ENCODE peak calls at places on chromosomes 12 and 14, in seven cellular contexts. K is K562, F is PC-3, T is H9, U is GM12878, X is IMR-90, L is neuronal stem cell. I is an unnamed sample.

GRCh38 chr12:50936821-50937220 is 15.5 kb upstream of the HIGD1C start:
- DNase-seq in T (no peak), K (peak), X (no peak), F (no peak), U (no peak), L (no peak), I (no peak)

GRCh38 chr14:75011356-75012097 is 8.8 kb downstream of the EIF2B2 start:
- DNase-seq in T (no peak), F (peak), L (no peak), K (no peak), U (no peak), X (peak), I (no peak)

GRCh38 chr12:116370004-116370404 is 92.5 kb upstream of the MED13L start:
- DNase-seq in K (no peak), F (no peak), U (no peak), L (no peak), T (no peak), X (peak), I (no peak)

GRCh38 chr12:93091851-93092558 is 162.9 kb upstream of the EEA1 start:
- DNase-seq in K (no peak), U (no peak), T (no peak), X (no peak), L (no peak), F (no peak), I (no peak)

GRCh38 chr12:42234970-42235369 is 3.1 kb downstream of the YAF2 start:
- DNase-seq in K (no peak), T (no peak), U (no peak), L (no peak), F (no peak), X (peak), I (no peak)

GRCh38 chr12:104223599-104224168 is 8.1 kb downstream of the TXNRD1 start:
- DNase-seq in K (no peak), L (no peak), X (no peak), F (no peak), U (no peak), T (no peak), I (no peak)

GRCh38 chr12:93135286-93136239 is 206.5 kb upstream of the EEA1 start:
- DNase-seq in F (peak), X (peak), T (no peak), K (no peak), U (no peak), L (no peak), I (peak)

GRCh38 chr12:114998118-114998771 is 314.3 kb upstream of the TBX3 start:
- DNase-seq in T (no peak), U (no peak), X (no peak), F (no peak), L (no peak), K (no peak), I (no peak)

GRCh38 chr12:12415886-12416285 is 59.0 kb downstream of the BORCS5 start:
- DNase-seq in U (no peak), T (no peak), F (peak), K (no peak), X (no peak), L (no peak), I (no peak)

GRCh38 chr12:124947013-124947412 is 32.6 kb upstream of the UBC start:
- DNase-seq in U (no peak), T (no peak), F (no peak), K (no peak), X (no peak), L (no peak), I (no peak)

DNA sequence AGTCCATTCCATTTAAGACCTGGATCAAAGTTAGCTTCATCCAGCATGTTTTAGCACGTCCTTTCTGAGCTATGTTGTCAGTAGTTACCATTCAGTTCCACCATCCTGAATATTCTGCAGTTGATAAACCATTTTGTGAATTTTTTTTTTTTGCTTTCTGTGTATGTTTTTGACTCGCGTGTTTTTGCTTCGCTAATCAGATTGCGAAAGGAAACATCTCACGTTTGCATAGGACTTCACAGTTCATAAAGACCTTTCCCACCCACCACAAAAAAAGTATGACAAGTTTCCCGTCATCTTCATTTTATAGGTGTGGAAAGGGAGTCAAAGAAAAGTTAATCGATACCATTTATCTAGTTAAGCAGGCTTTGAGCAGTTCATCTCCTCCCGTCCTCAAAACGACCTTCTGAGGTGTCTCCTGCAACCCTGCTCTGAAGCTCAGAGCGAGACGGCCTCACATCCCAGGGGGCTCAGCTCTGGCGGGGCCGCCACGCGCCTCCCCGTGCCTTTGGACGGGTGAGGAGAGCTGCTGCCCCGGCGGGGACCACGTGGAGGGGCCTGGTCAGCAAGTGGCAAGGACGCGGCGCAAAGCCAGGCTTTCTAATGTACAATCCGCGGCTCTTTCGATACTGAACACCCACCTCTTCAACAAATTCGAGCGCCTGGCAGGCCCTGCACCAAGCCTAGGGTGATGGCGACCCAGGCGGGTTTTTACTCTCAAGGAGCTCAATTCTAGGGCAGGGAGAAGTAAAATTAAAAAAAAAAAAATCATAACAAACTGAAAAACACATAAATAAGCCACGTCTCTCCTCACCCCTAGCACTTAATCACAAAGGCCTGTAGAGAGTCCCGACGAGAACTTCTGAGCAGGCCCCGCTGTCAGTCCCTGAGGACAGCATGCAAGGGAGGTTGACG is 988 bp upstream of the TMEM263 start:
- DNase-seq in T (peak), K (peak), F (no peak), X (peak), L (no peak), U (no peak), I (no peak)
- H3K9ac ChIP-seq in T (no peak), K (peak), F (peak), X (peak), L (peak), U (peak), I (peak)

GRCh38 chr14:23539209-23539866 is 12.2 kb downstream of the ZFHX2 start:
- DNase-seq in X (peak), K (peak), F (peak), U (no peak), T (peak), L (peak), I (no peak)

GRCh38 chr14:23538785-23539184 is 12.8 kb downstream of the ZFHX2 start:
- DNase-seq in T (peak), L (no peak), K (no peak), F (no peak), U (no peak), X (peak), I (no peak)

GRCh38 chr14:23542261-23542660 is 9.3 kb downstream of the ZFHX2 start:
- DNase-seq in X (no peak), T (no peak), K (no peak), L (no peak), F (no peak), U (no peak), I (no peak)

GRCh38 chr14:23538049-23538718 is 13.4 kb downstream of the ZFHX2 start:
- DNase-seq in T (no peak), L (no peak), X (no peak), F (no peak), K (no peak), U (no peak), I (no peak)

GRCh38 chr14:23539867-23540469 is 11.6 kb downstream of the ZFHX2 start:
- DNase-seq in X (no peak), U (no peak), K (no peak), T (no peak), L (no peak), F (no peak), I (no peak)
- H3K9ac ChIP-seq in X (no peak), U (no peak), K (no peak), T (no peak), L (no peak), F (no peak), I (no peak)

GRCh38 chr12:32266756-32267155 is 132.6 kb upstream of the FGD4 start:
- DNase-seq in L (no peak), F (no peak), T (no peak), U (no peak), K (no peak), X (no peak), I (no peak)
- H3K9ac ChIP-seq in L (no peak), F (no peak), T (no peak), U (no peak), K (no peak), X (no peak), I (no peak)

GRCh38 chr14:102777711-102778615 is 714 bp downstream of the TRAF3 start:
- DNase-seq in L (no peak), U (no peak), K (peak), T (peak), X (peak), F (peak), I (no peak)

GRCh38 chr14:102774391-102775153 is 2.7 kb upstream of the TRAF3 start:
- DNase-seq in U (peak), T (peak), L (no peak), F (peak), X (peak), K (peak), I (peak)

GRCh38 chr14:102776761-102777710 is at the start of gene TRAF3:
- DNase-seq in K (peak), L (no peak), F (peak), T (peak), U (no peak), X (peak), I (no peak)

GRCh38 chr14:102778616-102779351 is 1.5 kb downstream of the TRAF3 start:
- DNase-seq in X (peak), U (no peak), T (no peak), F (no peak), K (peak), L (no peak), I (no peak)

DNA sequence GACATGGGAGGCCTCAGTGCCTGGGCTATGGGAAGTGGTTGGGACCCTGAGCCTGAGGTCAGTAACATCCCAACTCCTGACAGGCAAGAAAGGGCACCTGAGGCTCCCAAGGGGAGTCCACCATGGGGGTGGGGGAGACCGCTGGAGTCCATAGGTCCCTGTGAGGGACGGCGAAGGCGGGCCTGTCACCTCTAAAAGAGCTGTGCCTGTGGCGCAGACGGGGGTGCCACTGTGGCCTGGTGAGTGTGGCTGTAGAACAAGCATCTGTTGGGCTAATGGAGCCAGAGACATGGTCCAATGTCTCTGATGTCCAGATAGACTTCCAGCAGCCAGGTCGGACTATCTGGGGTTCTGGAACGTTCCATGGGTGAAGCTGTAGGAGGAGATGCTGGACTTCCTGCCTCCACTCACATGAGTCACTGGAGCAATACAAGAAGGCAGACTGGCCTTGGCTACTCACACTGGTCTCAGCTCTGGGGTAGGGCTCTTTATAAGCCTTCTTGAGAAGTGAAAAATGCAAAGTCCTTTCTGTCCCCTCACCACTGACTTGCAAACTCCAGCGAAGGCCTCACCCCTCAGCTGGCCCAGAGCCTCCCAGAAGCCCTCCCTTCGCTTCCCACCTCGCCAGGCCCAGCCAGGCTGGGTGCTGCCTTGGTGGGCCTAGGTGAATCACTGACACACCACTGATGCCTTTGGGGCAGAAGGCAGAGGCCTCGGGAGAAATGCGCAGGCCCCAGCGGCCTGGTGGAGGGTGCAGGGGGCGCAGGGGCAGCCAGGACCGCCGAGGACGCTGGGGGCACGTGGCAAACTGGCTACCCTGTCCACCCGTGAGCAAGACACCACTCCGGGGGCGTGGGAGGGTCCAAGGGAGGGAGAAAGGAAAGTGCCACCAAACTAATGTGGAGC is 1.1 kb upstream of the TRAF3 start:
- DNase-seq in L (no peak), T (peak), X (peak), U (no peak), F (peak), K (peak), I (no peak)
- H3K9ac ChIP-seq in L (no peak), T (no peak), X (no peak), U (peak), F (no peak), K (no peak), I (no peak)

GRCh38 chr14:68668028-68668427 is 124.8 kb downstream of the ZFP36L1 start:
- DNase-seq in F (no peak), L (no peak), X (no peak), T (no peak), U (no peak), K (no peak), I (no peak)
- H3K9ac ChIP-seq in F (no peak), L (no peak), X (no peak), T (no peak), U (no peak), K (no peak), I (peak)

GRCh38 chr14:37088816-37089215 is 83.6 kb downstream of the SLC25A21 start:
- DNase-seq in K (no peak), F (no peak), L (no peak), X (peak), T (no peak), U (no peak), I (peak)

GRCh38 chr14:37089410-37089809 is 83.0 kb downstream of the SLC25A21 start:
- DNase-seq in K (peak), T (no peak), F (no peak), L (no peak), U (no peak), X (no peak), I (no peak)

GRCh38 chr14:37090026-37090425 is 82.4 kb downstream of the SLC25A21 start:
- DNase-seq in F (no peak), K (no peak), T (no peak), L (no peak), U (no peak), X (no peak), I (peak)

GRCh38 chr14:37088356-37088755 is 84.0 kb downstream of the SLC25A21 start:
- DNase-seq in U (no peak), X (no peak), T (no peak), L (no peak), F (no peak), K (no peak), I (no peak)

DNA sequence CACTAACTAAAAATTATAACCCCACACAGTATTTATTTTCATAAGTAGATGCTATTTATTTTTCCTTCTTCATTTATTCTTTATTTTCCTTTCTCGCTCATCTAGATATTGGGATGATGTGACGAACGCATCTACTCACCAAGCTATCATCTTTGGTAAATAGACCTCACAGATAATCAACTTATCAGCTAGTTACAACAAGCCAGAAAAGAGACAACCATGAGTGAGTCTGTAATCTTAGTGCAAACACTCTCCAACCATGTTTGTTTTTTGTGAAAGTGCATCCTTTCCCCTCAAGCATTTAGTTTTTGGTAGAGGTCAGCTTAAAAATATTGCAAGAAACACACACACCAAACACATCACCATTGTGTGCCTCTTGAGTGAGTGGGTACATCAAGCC is 84.9 kb downstream of the SLC25A21 start:
- DNase-seq in U (no peak), F (no peak), L (no peak), X (no peak), K (peak), T (no peak), I (no peak)
- H3K9ac ChIP-seq in U (no peak), F (no peak), L (no peak), X (no peak), K (no peak), T (no peak), I (no peak)

DNA sequence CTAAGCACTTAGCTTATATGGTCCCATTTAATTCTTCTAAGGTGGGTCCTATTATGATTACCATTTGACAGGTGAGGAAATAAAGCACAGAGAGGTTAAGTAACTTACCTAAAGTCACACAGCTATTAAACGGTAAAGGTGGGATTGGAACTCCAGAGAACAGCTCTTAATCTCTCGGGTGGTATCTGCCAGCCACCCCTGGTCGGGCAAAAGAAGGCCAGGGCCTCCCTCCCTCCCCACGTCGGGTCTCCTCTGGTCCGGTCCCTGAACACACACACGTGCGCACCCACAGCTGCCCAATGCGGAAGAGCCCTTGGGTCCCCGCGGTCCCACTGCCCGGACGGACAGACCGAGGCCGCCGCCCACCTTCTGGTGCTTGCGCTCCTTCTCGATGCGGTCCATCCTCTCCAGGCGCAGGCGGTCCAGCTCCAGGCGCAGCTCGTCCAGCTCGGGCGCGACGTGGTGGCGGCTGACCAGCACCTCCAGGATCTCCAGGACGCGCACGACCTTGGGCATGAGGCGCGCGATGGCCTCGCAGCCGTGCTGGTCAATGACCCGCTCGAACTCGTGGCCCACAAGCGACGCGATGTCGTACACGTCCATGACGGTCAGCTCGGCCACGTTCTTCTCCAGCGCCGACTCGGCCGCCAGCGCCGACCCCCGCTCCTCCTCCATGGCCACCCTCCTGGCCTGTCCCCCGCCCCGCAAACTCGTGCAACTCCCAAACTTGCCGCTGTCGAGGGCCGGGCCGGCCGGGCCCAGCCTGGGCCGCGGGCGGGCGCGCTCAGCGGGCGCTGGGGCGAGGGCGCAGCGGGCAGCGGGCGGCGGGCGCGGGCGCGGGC is 490 bp downstream of the RILPL1 start:
- DNase-seq in U (no peak), X (peak), T (peak), L (peak), K (peak), F (peak), I (no peak)
- H3K9ac ChIP-seq in U (no peak), X (peak), T (peak), L (peak), K (peak), F (peak), I (peak)

DNA sequence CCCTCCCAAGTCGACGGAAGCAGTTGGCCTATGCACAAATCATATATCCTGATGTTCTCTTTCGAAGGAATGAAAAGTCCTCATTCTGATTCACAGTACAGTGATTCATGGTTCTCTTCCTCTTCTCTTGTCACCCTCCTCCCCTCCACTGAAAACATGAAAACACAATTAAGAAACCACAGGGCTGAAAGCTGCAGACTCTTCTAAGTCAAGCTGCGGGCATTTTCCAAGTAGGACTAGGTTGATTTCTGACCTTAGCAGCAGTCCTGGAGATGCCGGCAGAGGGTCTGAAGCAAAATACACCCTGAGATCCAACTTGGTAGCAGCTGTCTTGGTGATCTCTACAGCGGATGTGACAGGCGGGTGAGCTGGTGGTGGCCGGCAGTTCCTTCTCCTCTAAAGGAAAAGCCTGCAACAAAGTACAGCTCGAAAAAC is 6.2 kb downstream of the TMCC3 start:
- DNase-seq in L (no peak), F (peak), K (no peak), U (peak), T (no peak), X (peak), I (no peak)
- H3K9ac ChIP-seq in L (no peak), F (peak), K (no peak), U (no peak), T (no peak), X (no peak), I (no peak)

GRCh38 chr14:100323121-100323941 is at the start of gene SLC25A47:
- DNase-seq in T (no peak), L (no peak), K (no peak), F (no peak), U (no peak), X (no peak), I (no peak)
- H3K9ac ChIP-seq in T (no peak), L (peak), K (no peak), F (no peak), U (no peak), X (no peak), I (no peak)

GRCh38 chr12:7060353-7060954 is at the start of gene C1S:
- DNase-seq in F (peak), K (peak), U (no peak), T (peak), X (peak), L (no peak), I (no peak)

GRCh38 chr12:7059780-7060179 is 738 bp upstream of the C1S start:
- DNase-seq in X (no peak), U (no peak), T (no peak), L (no peak), F (no peak), K (no peak), I (no peak)

GRCh38 chr12:7061596-7061995 is 1.1 kb downstream of the C1S start:
- DNase-seq in T (no peak), X (no peak), L (no peak), K (no peak), U (no peak), F (no peak), I (no peak)

GRCh38 chr12:7058850-7059249 is 1.7 kb upstream of the C1S start:
- DNase-seq in K (no peak), L (no peak), X (no peak), T (no peak), F (no peak), U (no peak), I (no peak)

GRCh38 chr12:7061138-7061537 is 620 bp downstream of the C1S start:
- DNase-seq in U (no peak), T (no peak), F (no peak), K (no peak), L (no peak), X (no peak), I (no peak)
- H3K9ac ChIP-seq in U (no peak), T (no peak), F (no peak), K (no peak), L (no peak), X (peak), I (no peak)